ENCODE peak calls at places on chromosomes 3 and 15, in seven cellular contexts. K is uterus, V is fibroblast of lung, B is neural crest cell, J is fibroblast of mammary gland, N is MM.1S, L is heart left ventricle. H is an unnamed sample.

GRCh38 chr15:100809151-100809550 is 70.5 kb upstream of the ALDH1A3 start:
- DNase-seq in N (no peak), K (no peak), L (no peak), V (peak), B (no peak), J (peak), H (no peak)

GRCh38 chr3:140922634-140923033 is 19.0 kb upstream of the SLC25A36 start:
- DNase-seq in N (no peak), K (no peak), B (no peak), V (no peak), L (no peak), J (peak), H (peak)

GRCh38 chr3:197327701-197328100 is 29.3 kb upstream of the DLG1 start:
- DNase-seq in L (no peak), N (no peak), J (peak), B (no peak), K (no peak), V (no peak), H (no peak)

GRCh38 chr3:45772341-45773035 is 23.8 kb downstream of the SLC6A20 start:
- DNase-seq in J (no peak), L (peak), K (no peak), B (no peak), V (no peak), N (no peak), H (no peak)

GRCh38 chr15:85026304-85027032 is 44.8 kb downstream of the PDE8A start:
- DNase-seq in V (peak), K (no peak), J (no peak), N (no peak), L (peak), B (no peak), H (no peak)

GRCh38 chr3:10459954-10460754 is 45.2 kb downstream of the ATP2B2 start:
- DNase-seq in J (peak), K (peak), B (peak), V (peak), L (peak), N (peak), H (peak)

GRCh38 chr15:95574053-95574452 is 756.4 kb upstream of the NR2F2 start:
- DNase-seq in N (no peak), B (no peak), V (no peak), J (no peak), L (no peak), K (no peak), H (no peak)

GRCh38 chr15:70165811-70166284 is 68.1 kb upstream of the TLE3 start:
- DNase-seq in V (peak), B (no peak), N (no peak), L (peak), J (no peak), K (peak), H (no peak)

GRCh38 chr3:129121016-129121791 is 400 bp downstream of the RAB43 start:
- DNase-seq in B (peak), N (no peak), J (peak), K (no peak), L (no peak), V (peak), H (no peak)

GRCh38 chr3:64530434-64531049 is 157.3 kb downstream of the ADAMTS9 start:
- DNase-seq in J (peak), V (peak), N (peak), B (peak), L (peak), K (peak), H (peak)

GRCh38 chr15:25439456-25439836 is 622 bp upstream of the UBE3A start:
- DNase-seq in J (peak), B (no peak), N (peak), K (no peak), L (no peak), V (peak), H (peak)

GRCh38 chr15:67838789-67839332 is 984 bp downstream of the RNU6-1 start:
- DNase-seq in B (no peak), V (peak), J (no peak), K (no peak), L (no peak), N (no peak), H (no peak)

GRCh38 chr3:132347095-132347494 is 29.9 kb downstream of the ACP3 start:
- DNase-seq in V (peak), J (peak), K (no peak), N (no peak), L (no peak), B (no peak), H (no peak)

GRCh38 chr15:85772668-85773067 is 22.1 kb downstream of the KLHL25 start:
- DNase-seq in K (no peak), B (no peak), L (peak), J (no peak), V (no peak), N (no peak), H (no peak)

GRCh38 chr3:177893321-177893720 is 642.9 kb upstream of the KCNMB2 start:
- DNase-seq in K (no peak), V (no peak), B (no peak), J (no peak), N (no peak), L (no peak), H (no peak)

GRCh38 chr3:24287728-24288450 is 206.8 kb downstream of the THRB start:
- DNase-seq in J (no peak), L (no peak), V (no peak), N (no peak), K (peak), B (no peak), H (no peak)

GRCh38 chr3:11367116-11367781 is 95.1 kb downstream of the ATG7 start:
- DNase-seq in N (no peak), B (peak), J (peak), V (peak), K (peak), L (peak), H (no peak)

GRCh38 chr15:51908312-51908711 is 63.3 kb downstream of the LEO1 start:
- DNase-seq in K (no peak), L (no peak), J (peak), V (peak), N (no peak), B (no peak), H (no peak)

GRCh38 chr3:39707314-39707909 is 102.0 kb upstream of the MYRIP start:
- DNase-seq in B (no peak), L (no peak), K (no peak), N (peak), V (peak), J (peak), H (peak)

GRCh38 chr3:188914556-188914955 is 257.2 kb upstream of the TPRG1 start:
- DNase-seq in J (peak), K (no peak), V (peak), B (no peak), L (no peak), N (no peak), H (no peak)

GRCh38 chr3:126529585-126530170 is 5.7 kb downstream of the CHST13 start:
- DNase-seq in L (no peak), N (no peak), B (no peak), K (no peak), V (no peak), J (no peak), H (no peak)

GRCh38 chr15:77402740-77403379 is 17.0 kb downstream of the PEAK1 start:
- DNase-seq in L (no peak), J (peak), K (no peak), N (no peak), B (no peak), V (peak), H (no peak)

GRCh38 chr3:189355481-189356201 is 183.9 kb downstream of the TPRG1 start:
- DNase-seq in N (no peak), K (no peak), J (peak), B (no peak), V (peak), L (no peak), H (no peak)

DNA sequence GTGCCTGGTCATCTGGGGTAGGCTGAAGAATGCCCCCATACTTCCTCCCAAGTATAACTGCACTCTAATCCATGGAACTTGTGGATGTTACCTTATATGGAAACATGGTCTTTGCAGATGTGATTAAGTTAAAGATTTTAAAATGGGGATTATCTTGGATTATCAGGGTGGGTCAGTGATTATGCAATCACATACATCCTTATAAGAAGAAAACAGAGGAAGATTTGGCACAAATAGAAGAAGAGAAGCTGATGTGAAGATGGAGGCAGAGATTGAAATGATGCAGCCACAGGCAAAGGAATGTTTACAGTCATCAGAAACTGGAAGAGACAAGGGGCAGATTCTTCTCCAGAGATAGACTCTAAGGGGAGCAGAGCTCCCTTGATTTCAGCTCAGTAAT is 1.8 kb upstream of the MRPS22 start:
- DNase-seq in J (no peak), V (no peak), N (no peak), L (no peak), K (no peak), B (no peak), H (no peak)
- TF ChIP-seq CTCF in J (no peak), V (no peak), N (no peak), L (no peak), K (no peak), B (no peak), H (no peak)

DNA sequence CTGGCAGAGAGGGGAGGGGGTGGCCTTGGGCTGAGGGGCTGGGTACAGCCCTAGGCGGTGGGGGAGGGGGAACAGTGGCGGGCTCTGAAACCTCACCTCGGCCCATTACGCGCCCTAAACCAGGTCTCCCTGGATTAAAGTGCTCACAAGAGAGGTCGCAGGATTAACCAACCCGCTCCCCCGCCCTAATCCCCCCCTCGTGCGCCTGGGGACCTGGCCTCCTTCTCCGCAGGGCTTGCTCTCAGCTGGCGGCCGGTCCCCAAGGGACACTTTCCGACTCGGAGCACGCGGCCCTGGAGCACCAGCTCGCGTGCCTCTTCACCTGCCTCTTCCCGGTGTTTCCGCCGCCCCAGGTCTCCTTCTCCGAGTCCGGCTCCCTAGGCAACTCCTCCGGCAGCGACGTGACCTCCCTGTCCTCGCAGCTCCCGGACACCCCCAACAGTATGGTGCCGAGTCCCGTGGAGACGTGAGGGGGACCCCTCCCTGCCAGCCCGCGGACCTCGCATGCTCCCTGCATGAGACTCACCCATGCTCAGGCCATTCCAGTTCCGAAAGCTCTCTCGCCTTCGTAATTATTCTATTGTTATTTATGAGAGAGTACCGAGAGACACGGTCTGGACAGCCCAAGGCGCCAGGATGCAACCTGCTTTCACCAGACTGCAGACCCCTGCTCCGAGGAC is 4.9 kb downstream of the ISL2 start:
- DNase-seq in N (no peak), J (no peak), L (no peak), V (no peak), B (peak), K (no peak), H (peak)
- TF ChIP-seq CTCF in N (no peak), J (no peak), L (no peak), V (no peak), B (no peak), K (no peak), H (no peak)

DNA sequence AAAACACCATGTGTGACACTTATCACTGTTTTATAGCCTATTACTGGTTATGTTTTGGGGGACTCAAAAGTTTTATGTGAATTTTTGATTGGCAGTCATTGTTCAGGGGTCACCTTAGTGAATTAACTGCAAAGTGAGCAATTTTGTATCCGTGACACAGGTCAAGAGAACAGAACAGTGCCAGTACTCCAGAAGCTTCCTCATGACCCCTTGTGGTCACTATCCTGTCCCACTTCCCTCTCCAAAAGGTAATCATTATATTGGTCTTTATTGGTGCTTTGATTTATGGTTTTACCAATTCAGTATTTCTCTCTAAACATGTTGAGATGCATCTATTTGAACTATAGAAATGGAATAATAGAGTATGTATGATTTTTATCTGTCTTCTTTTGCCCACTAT is 107.1 kb downstream of the STT3B start:
- DNase-seq in L (no peak), K (no peak), B (no peak), V (no peak), N (no peak), J (no peak), H (no peak)
- TF ChIP-seq CTCF in L (no peak), K (no peak), B (peak), V (no peak), N (no peak), J (no peak), H (no peak)

GRCh38 chr3:53089511-53089910 is 40.7 kb downstream of the RFT1 start:
- DNase-seq in L (peak), K (no peak), V (no peak), N (no peak), B (no peak), J (no peak), H (no peak)
- TF ChIP-seq CTCF in L (no peak), K (no peak), V (no peak), N (no peak), B (no peak), J (no peak), H (no peak)